ENCODE peak calls at places on chromosome 15, in eight cellular contexts. P is heart right ventricle, B is PC-3, H is left ventricle myocardium inferior, N is ovary, G is tibial nerve, X is cardiac muscle cell, S is neural crest cell. V is an unnamed sample.

GRCh38 chr15:71332605-71333004 is 217.3 kb downstream of the THSD4 start:
- DNase-seq in P (no peak), B (no peak), H (no peak), N (no peak), G (no peak), X (no peak), S (no peak), V (no peak)

GRCh38 chr15:82850242-82850591 is 40.8 kb downstream of the WHAMM start:
- DNase-seq in P (no peak), B (peak), H (no peak), N (no peak), G (no peak), X (no peak), S (no peak), V (no peak)

GRCh38 chr15:82999905-83000671 is 11.4 kb downstream of the C15orf40 start:
- DNase-seq in P (no peak), B (peak), H (no peak), N (no peak), G (no peak), X (peak), S (no peak), V (peak)

GRCh38 chr15:71141572-71141971 is 26.3 kb downstream of the THSD4 start:
- DNase-seq in P (no peak), B (no peak), H (no peak), N (no peak), G (no peak), X (no peak), S (no peak), V (no peak)

GRCh38 chr15:79682285-79682684 is 214.5 kb downstream of the MTHFS start:
- DNase-seq in P (peak), B (peak), H (peak), N (peak), G (no peak), X (peak), S (no peak), V (no peak)

GRCh38 chr15:98547741-98548166 is 100.6 kb upstream of the IGF1R start:
- DNase-seq in P (peak), B (no peak), H (no peak), N (peak), G (peak), X (peak), S (peak), V (no peak)

GRCh38 chr15:56353119-56353518 is 12.1 kb upstream of the TEX9 start:
- DNase-seq in P (no peak), B (no peak), H (no peak), N (no peak), G (no peak), X (peak), S (no peak), V (no peak)

GRCh38 chr15:58260911-58261267 is 122.7 kb downstream of the AQP9 start:
- DNase-seq in P (peak), B (peak), H (peak), N (no peak), G (no peak), X (peak), S (no peak), V (no peak)

GRCh38 chr15:35068861-35069260 is 16.2 kb downstream of the NANOGP8 start:
- DNase-seq in P (no peak), B (no peak), H (no peak), N (no peak), G (no peak), X (no peak), S (no peak), V (no peak)

GRCh38 chr15:60004019-60004845 is at the start of gene FOXB1:
- DNase-seq in P (no peak), B (no peak), H (no peak), N (no peak), G (no peak), X (no peak), S (no peak), V (peak)

GRCh38 chr15:76140069-76140454 is 80.3 kb downstream of the TMEM266 start:
- DNase-seq in P (no peak), B (no peak), H (no peak), N (no peak), G (no peak), X (peak), S (no peak), V (no peak)

GRCh38 chr15:55247766-55248427 is 41.7 kb downstream of the RAB27A start:
- DNase-seq in P (no peak), B (no peak), H (no peak), N (no peak), G (no peak), X (no peak), S (no peak), V (no peak)

GRCh38 chr15:57384816-57385215 is 8.5 kb downstream of the CGNL1 start:
- DNase-seq in P (no peak), B (peak), H (no peak), N (no peak), G (no peak), X (peak), S (no peak), V (no peak)

GRCh38 chr15:91039996-91040395 is 17.6 kb upstream of the VPS33B start:
- DNase-seq in P (no peak), B (no peak), H (no peak), N (no peak), G (no peak), X (no peak), S (no peak), V (no peak)

GRCh38 chr15:53384417-53384816 is 375.0 kb downstream of the WDR72 start:
- DNase-seq in P (no peak), B (peak), H (no peak), N (no peak), G (no peak), X (no peak), S (no peak), V (no peak)

GRCh38 chr15:71456812-71457211 is 341.5 kb downstream of the THSD4 start:
- DNase-seq in P (no peak), B (no peak), H (no peak), N (no peak), G (no peak), X (no peak), S (no peak), V (no peak)

GRCh38 chr15:59299919-59300617 is 72.6 kb downstream of the MYO1E start:
- DNase-seq in P (peak), B (peak), H (peak), N (no peak), G (peak), X (peak), S (no peak), V (peak)

GRCh38 chr15:81312790-81313543 is 11.0 kb downstream of the STARD5 start:
- DNase-seq in P (peak), B (peak), H (peak), N (peak), G (peak), X (peak), S (no peak), V (no peak)

GRCh38 chr15:81909229-81910087 is 136.4 kb downstream of the MEX3B start:
- DNase-seq in P (no peak), B (peak), H (no peak), N (no peak), G (no peak), X (no peak), S (no peak), V (no peak)

GRCh38 chr15:38724827-38725226 is 160.2 kb upstream of the RASGRP1 start:
- DNase-seq in P (no peak), B (no peak), H (no peak), N (no peak), G (no peak), X (no peak), S (no peak), V (no peak)
- TF ChIP-seq CTCF in P (no peak), B (peak), H (no peak), N (no peak), G (no peak), X (no peak), S (no peak), V (no peak)

GRCh38 chr15:43943511-43943910 is 116.7 kb downstream of the WDR76 start:
- DNase-seq in P (no peak), B (no peak), H (no peak), N (no peak), G (no peak), X (peak), S (no peak), V (no peak)

GRCh38 chr15:43942157-43942556 is 115.4 kb downstream of the WDR76 start:
- DNase-seq in P (no peak), B (no peak), H (no peak), N (no peak), G (no peak), X (no peak), S (no peak), V (no peak)

GRCh38 chr15:43941071-43941470 is 114.3 kb downstream of the WDR76 start:
- DNase-seq in P (no peak), B (no peak), H (no peak), N (no peak), G (no peak), X (no peak), S (no peak), V (no peak)

GRCh38 chr15:43941555-43941954 is 114.8 kb downstream of the WDR76 start:
- DNase-seq in P (no peak), B (no peak), H (no peak), N (no peak), G (no peak), X (no peak), S (no peak), V (peak)

DNA sequence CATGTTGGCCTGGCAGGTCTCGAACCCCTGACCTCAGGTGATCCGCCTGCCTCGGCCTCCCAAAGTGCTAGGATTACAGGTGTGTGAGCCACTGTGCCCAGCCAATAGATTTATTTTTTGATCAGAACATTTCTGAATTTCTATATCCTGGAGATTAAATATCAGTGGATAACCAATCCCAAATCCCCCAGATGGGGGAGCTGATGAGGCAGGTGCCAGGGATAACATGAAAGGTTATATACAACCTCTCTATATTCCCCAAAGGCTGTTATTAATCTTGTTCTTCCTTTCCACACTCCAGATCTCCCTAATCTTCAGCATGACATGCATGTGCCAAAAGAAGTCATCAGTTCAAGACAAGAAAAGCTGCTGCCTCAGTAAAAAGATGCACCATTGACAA is 112.3 kb downstream of the WDR76 start:
- DNase-seq in P (no peak), B (peak), H (no peak), N (no peak), G (no peak), X (peak), S (no peak), V (peak)
- TF ChIP-seq CTCF in P (no peak), B (peak), H (peak), N (no peak), G (no peak), X (peak), S (peak), V (no peak)

DNA sequence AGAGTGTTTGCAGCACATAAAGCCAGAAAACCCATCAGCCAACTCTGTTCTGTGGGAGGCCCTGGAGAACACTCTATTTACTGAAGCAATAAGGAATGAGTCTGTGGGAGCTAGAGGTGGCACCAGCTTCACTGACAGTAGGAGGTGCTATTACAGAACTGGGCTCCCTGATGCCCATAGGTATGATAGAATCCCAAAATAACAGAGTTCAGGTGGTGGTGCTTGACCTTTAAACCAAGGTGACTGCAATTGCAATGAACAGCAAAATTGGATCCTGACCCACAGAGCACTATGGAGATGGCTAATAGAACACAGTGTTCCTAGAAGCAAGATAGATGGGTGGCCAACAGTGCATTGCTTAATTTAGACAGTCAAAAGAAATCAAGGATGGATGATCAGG is 95.4 kb upstream of the RNU6-1 start:
- DNase-seq in P (no peak), B (no peak), H (no peak), N (no peak), G (no peak), X (no peak), S (no peak), V (no peak)
- TF ChIP-seq CTCF in P (no peak), B (no peak), H (no peak), N (no peak), G (no peak), X (no peak), S (no peak), V (no peak)

GRCh38 chr15:67164811-67165652 is 89.4 kb downstream of the AAGAB start:
- DNase-seq in P (peak), B (no peak), H (peak), N (peak), G (no peak), X (peak), S (no peak), V (no peak)
- TF ChIP-seq CTCF in P (no peak), B (no peak), H (no peak), N (no peak), G (no peak), X (no peak), S (no peak), V (no peak)

GRCh38 chr15:40755821-40756220 is 767 bp upstream of the RMDN3 start:
- DNase-seq in P (no peak), B (no peak), H (no peak), N (no peak), G (no peak), X (no peak), S (no peak), V (no peak)
- TF ChIP-seq CTCF in P (no peak), B (no peak), H (no peak), N (no peak), G (no peak), X (no peak), S (no peak), V (no peak)

GRCh38 chr15:63126726-63127125 is 5.1 kb downstream of the LACTB start:
- DNase-seq in P (no peak), B (no peak), H (no peak), N (no peak), G (no peak), X (no peak), S (no peak), V (no peak)

GRCh38 chr15:63124506-63124905 is 2.8 kb downstream of the LACTB start:
- DNase-seq in P (no peak), B (no peak), H (no peak), N (no peak), G (no peak), X (no peak), S (no peak), V (no peak)

GRCh38 chr15:63118854-63119253 is 2.8 kb upstream of the LACTB start:
- DNase-seq in P (no peak), B (no peak), H (no peak), N (no peak), G (no peak), X (no peak), S (no peak), V (no peak)

GRCh38 chr15:63121382-63122001 is at the start of gene LACTB:
- DNase-seq in P (peak), B (peak), H (peak), N (peak), G (peak), X (peak), S (peak), V (peak)

DNA sequence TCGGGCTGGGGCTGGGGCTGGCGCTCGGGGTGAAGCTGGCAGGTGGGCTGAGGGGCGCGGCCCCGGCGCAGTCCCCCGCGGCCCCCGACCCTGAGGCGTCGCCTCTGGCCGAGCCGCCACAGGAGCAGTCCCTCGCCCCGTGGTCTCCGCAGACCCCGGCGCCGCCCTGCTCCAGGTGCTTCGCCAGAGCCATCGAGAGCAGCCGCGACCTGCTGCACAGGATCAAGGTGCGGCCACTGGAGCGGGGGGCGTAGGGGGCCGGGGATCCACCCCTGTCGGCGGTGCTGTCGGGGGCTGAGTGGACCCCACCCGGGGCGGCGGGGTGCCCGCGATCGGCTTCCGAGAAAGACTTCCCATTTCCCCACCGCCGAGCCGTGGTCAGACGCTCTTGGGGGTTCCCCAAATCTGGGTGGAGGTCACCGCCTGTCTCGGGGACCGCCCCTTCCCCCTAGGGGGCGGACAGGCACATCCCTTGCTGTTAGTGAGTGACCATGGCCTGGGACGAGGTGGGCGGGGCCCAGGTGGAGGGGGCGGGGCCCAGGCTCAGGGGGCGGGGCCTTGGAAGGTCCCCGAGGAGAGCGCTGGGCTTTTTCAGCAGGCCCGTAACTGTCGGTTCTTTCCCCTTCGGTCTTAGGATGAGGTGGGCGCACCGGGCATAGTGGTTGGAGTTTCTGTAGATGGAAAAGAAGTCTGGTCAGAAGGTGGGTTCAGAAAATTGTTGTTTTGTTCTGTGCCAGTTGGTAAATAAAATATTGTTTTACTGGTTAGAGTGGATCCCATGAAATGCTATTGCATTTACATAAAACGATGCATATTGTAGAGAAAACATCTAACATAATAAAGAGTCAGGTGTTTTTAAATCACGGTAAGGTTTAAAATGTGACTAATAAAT is 587 bp downstream of the LACTB start:
- DNase-seq in P (peak), B (peak), H (peak), N (peak), G (peak), X (peak), S (peak), V (peak)
- TF ChIP-seq CTCF in P (no peak), B (peak), H (peak), N (peak), G (peak), X (peak), S (peak), V (peak)

GRCh38 chr15:25784141-25784540 is 79.0 kb downstream of the ATP10A start:
- DNase-seq in P (no peak), B (no peak), H (no peak), N (no peak), G (no peak), X (no peak), S (no peak), V (no peak)

GRCh38 chr15:25787381-25787780 is 75.7 kb downstream of the ATP10A start:
- DNase-seq in P (no peak), B (no peak), H (no peak), N (no peak), G (no peak), X (peak), S (no peak), V (no peak)

GRCh38 chr15:25786040-25786439 is 77.1 kb downstream of the ATP10A start:
- DNase-seq in P (no peak), B (no peak), H (no peak), N (no peak), G (no peak), X (no peak), S (no peak), V (no peak)

GRCh38 chr15:25784876-25785642 is 78.1 kb downstream of the ATP10A start:
- DNase-seq in P (no peak), B (no peak), H (no peak), N (no peak), G (no peak), X (peak), S (no peak), V (no peak)

GRCh38 chr15:25785643-25786029 is 77.5 kb downstream of the ATP10A start:
- DNase-seq in P (no peak), B (no peak), H (no peak), N (no peak), G (no peak), X (no peak), S (no peak), V (no peak)
- TF ChIP-seq CTCF in P (no peak), B (no peak), H (no peak), N (no peak), G (no peak), X (no peak), S (no peak), V (no peak)

GRCh38 chr15:23069496-23070166 is 30.3 kb upstream of the TUBGCP5 start:
- DNase-seq in P (no peak), B (peak), H (no peak), N (no peak), G (no peak), X (no peak), S (no peak), V (no peak)
- TF ChIP-seq CTCF in P (no peak), B (peak), H (peak), N (no peak), G (no peak), X (no peak), S (no peak), V (no peak)

GRCh38 chr15:50116477-50116876 is 2.6 kb downstream of the ATP8B4 start:
- DNase-seq in P (no peak), B (peak), H (no peak), N (no peak), G (no peak), X (peak), S (no peak), V (peak)
- TF ChIP-seq CTCF in P (no peak), B (peak), H (no peak), N (no peak), G (no peak), X (peak), S (no peak), V (peak)